ENCODE peak calls at places on chromosomes 6 and 20, in six cellular contexts. S is mammary epithelial cell, V is LoVo, C is fibroblast of pulmonary artery, T is iPS-NIHi11, X is HL-60. F is an unnamed sample.

GRCh38 chr20:47011984-47012383 is 117.3 kb downstream of the EYA2 start:
- DNase-seq in S (no peak), X (no peak), T (no peak), C (no peak), V (no peak), F (no peak)

GRCh38 chr6:53067307-53067706 is 2.1 kb downstream of the FBXO9 start:
- DNase-seq in C (no peak), V (no peak), T (no peak), X (no peak), S (no peak), F (peak; percentile 25)

GRCh38 chr20:5923493-5923892 is 26.8 kb downstream of the TRMT6 start:
- DNase-seq in C (no peak), V (no peak), S (no peak), T (no peak), X (no peak), F (no peak)

GRCh38 chr6:53962631-53963030 is 148.6 kb upstream of the MLIP start:
- DNase-seq in V (no peak), X (no peak), C (no peak), S (no peak), T (no peak), F (no peak)

GRCh38 chr20:33674294-33675126 is at the start of gene NECAB3:
- DNase-seq in T (peak; percentile 97), X (peak; percentile 54), S (peak; percentile 47), C (peak; percentile 67), V (peak; percentile 84), F (peak; percentile 59)

GRCh38 chr6:157726892-157727628 is 96.0 kb upstream of the SNX9 start:
- DNase-seq in T (no peak), X (no peak), C (no peak), S (no peak), V (no peak), F (no peak)

GRCh38 chr20:34526466-34526865 is 10.2 kb downstream of the DYNLRB1 start:
- DNase-seq in X (no peak), C (no peak), S (no peak), V (no peak), T (no peak), F (peak; percentile 33)

GRCh38 chr6:30641048-30641447 is 5.9 kb upstream of the C6orf136 start:
- DNase-seq in T (no peak), C (no peak), S (no peak), V (no peak), X (no peak), F (no peak)

GRCh38 chr6:7996538-7997225 is 67.5 kb downstream of the BLOC1S5 start:
- DNase-seq in X (no peak), T (no peak), V (no peak), S (peak; percentile 29), C (peak; percentile 93), F (peak; percentile 78)

GRCh38 chr6:159063549-159063948 is 18.8 kb upstream of the TAGAP start:
- DNase-seq in V (no peak), T (no peak), X (no peak), C (no peak), S (no peak), F (no peak)

GRCh38 chr6:1286972-1287600 is 24.8 kb upstream of the FOXQ1 start:
- DNase-seq in C (peak; percentile 50), X (peak; percentile 99), S (peak; percentile 99), V (peak; percentile 49), T (no peak), F (peak; percentile 87)

GRCh38 chr6:132506869-132507813 is 5.8 kb downstream of the STX7 start:
- DNase-seq in S (peak; percentile 40), T (no peak), X (no peak), V (no peak), C (no peak), F (no peak)

GRCh38 chr20:1536893-1537730 is 20.4 kb downstream of the SIRPD start:
- DNase-seq in T (no peak), V (no peak), S (no peak), C (no peak), X (no peak), F (no peak)

GRCh38 chr6:57159127-57159526 is 13.0 kb upstream of the BAG2 start:
- DNase-seq in T (no peak), V (no peak), S (peak; percentile 74), X (no peak), C (no peak), F (no peak)

F was measured in IMR-90.